ENCODE peak calls at places on chromosome 16, in six cellular contexts. One of them, this sample, is unnamed.

GRCh38 chr16:47018223-47018891 is 44.9 kb upstream of the DNAJA2 start:
- DNase-seq in adipocyte: no peak
- DNase-seq in AG04450: no peak
- DNase-seq in naive thymus-derived CD4-positive, alpha-beta T cell: no peak
- DNase-seq in HS-27A: no peak
- DNase-seq in activated T-cell treated with anti-CD3 and anti-CD28 coated beads for 1 hour: no peak
- DNase-seq in this sample: peak

GRCh38 chr16:31072540-31073072 is 1.4 kb downstream of the ZNF668 start:
- DNase-seq in AG04450: no peak
- DNase-seq in naive thymus-derived CD4-positive, alpha-beta T cell: no peak
- DNase-seq in activated T-cell treated with anti-CD3 and anti-CD28 coated beads for 1 hour: no peak
- DNase-seq in adipocyte: peak
- DNase-seq in HS-27A: no peak
- DNase-seq in this sample: peak

GRCh38 chr16:70254095-70254964 is 2.6 kb upstream of the EXOSC6 start:
- DNase-seq in adipocyte: no peak
- DNase-seq in activated T-cell treated with anti-CD3 and anti-CD28 coated beads for 1 hour: no peak
- DNase-seq in AG04450: no peak
- DNase-seq in naive thymus-derived CD4-positive, alpha-beta T cell: no peak
- DNase-seq in HS-27A: no peak
- DNase-seq in this sample: no peak

GRCh38 chr16:726438-727290 is at the start of the genes CCDC78 and HAGHL:
- DNase-seq in adipocyte: peak
- DNase-seq in HS-27A: no peak
- DNase-seq in activated T-cell treated with anti-CD3 and anti-CD28 coated beads for 1 hour: peak
- DNase-seq in naive thymus-derived CD4-positive, alpha-beta T cell: no peak
- DNase-seq in AG04450: no peak
- DNase-seq in this sample: peak

GRCh38 chr16:75048051-75048450 is 49.2 kb downstream of the ZNRF1 start:
- DNase-seq in naive thymus-derived CD4-positive, alpha-beta T cell: no peak
- DNase-seq in activated T-cell treated with anti-CD3 and anti-CD28 coated beads for 1 hour: no peak
- DNase-seq in adipocyte: no peak
- DNase-seq in HS-27A: no peak
- DNase-seq in AG04450: no peak
- DNase-seq in this sample: no peak

GRCh38 chr16:89658221-89658879 is 714 bp downstream of the SPATA33 start:
- DNase-seq in naive thymus-derived CD4-positive, alpha-beta T cell: no peak
- DNase-seq in HS-27A: no peak
- DNase-seq in AG04450: no peak
- DNase-seq in activated T-cell treated with anti-CD3 and anti-CD28 coated beads for 1 hour: no peak
- DNase-seq in adipocyte: peak
- DNase-seq in this sample: peak

GRCh38 chr16:81080233-81080632 is 3.2 kb upstream of the C16orf46 start:
- DNase-seq in HS-27A: no peak
- DNase-seq in activated T-cell treated with anti-CD3 and anti-CD28 coated beads for 1 hour: no peak
- DNase-seq in adipocyte: no peak
- DNase-seq in AG04450: no peak
- DNase-seq in naive thymus-derived CD4-positive, alpha-beta T cell: no peak
- DNase-seq in this sample: no peak

GRCh38 chr16:3017806-3018506 is at the start of gene CLDN6:
- DNase-seq in naive thymus-derived CD4-positive, alpha-beta T cell: no peak
- DNase-seq in adipocyte: no peak
- DNase-seq in activated T-cell treated with anti-CD3 and anti-CD28 coated beads for 1 hour: no peak
- DNase-seq in HS-27A: no peak
- DNase-seq in AG04450: no peak
- DNase-seq in this sample: peak

GRCh38 chr16:77794586-77794985 is 6.2 kb downstream of the VAT1L start:
- DNase-seq in activated T-cell treated with anti-CD3 and anti-CD28 coated beads for 1 hour: no peak
- DNase-seq in AG04450: peak
- DNase-seq in HS-27A: no peak
- DNase-seq in adipocyte: no peak
- DNase-seq in naive thymus-derived CD4-positive, alpha-beta T cell: no peak
- DNase-seq in this sample: no peak

GRCh38 chr16:89708481-89708931 is 7.0 kb upstream of the SPATA2L start:
- DNase-seq in adipocyte: no peak
- DNase-seq in AG04450: no peak
- DNase-seq in HS-27A: no peak
- DNase-seq in activated T-cell treated with anti-CD3 and anti-CD28 coated beads for 1 hour: no peak
- DNase-seq in naive thymus-derived CD4-positive, alpha-beta T cell: no peak
- DNase-seq in this sample: no peak

GRCh38 chr16:81519298-81520150 is 74.9 kb downstream of the CMIP start:
- DNase-seq in naive thymus-derived CD4-positive, alpha-beta T cell: no peak
- DNase-seq in AG04450: no peak
- DNase-seq in adipocyte: peak
- DNase-seq in HS-27A: no peak
- DNase-seq in activated T-cell treated with anti-CD3 and anti-CD28 coated beads for 1 hour: no peak
- DNase-seq in this sample: no peak

GRCh38 chr16:52912565-52913173 is 140.0 kb downstream of the CHD9NB start:
- DNase-seq in naive thymus-derived CD4-positive, alpha-beta T cell: no peak
- DNase-seq in AG04450: peak
- DNase-seq in activated T-cell treated with anti-CD3 and anti-CD28 coated beads for 1 hour: no peak
- DNase-seq in adipocyte: peak
- DNase-seq in HS-27A: peak
- DNase-seq in this sample: peak